ENCODE peak calls at places on chromosomes 5 and 9, in ten cellular contexts. U, S, B, G, V, T, P, X, E and Q are unnamed samples.

GRCh38 chr5:23450187-23450586 is 57.2 kb upstream of the PRDM9 start:
- DNase-seq in U (no peak), S (no peak), B (no peak), G (no peak), V (no peak), T (no peak), P (no peak), X (no peak), E (no peak), Q (no peak)

GRCh38 chr5:93055556-93055955 is 525.5 kb downstream of the NR2F1-AS1 start:
- DNase-seq in U (peak), S (no peak), B (no peak), G (no peak), V (no peak), T (no peak), P (no peak), X (no peak), E (no peak), Q (no peak)

GRCh38 chr5:53037141-53037859 is 48.1 kb downstream of the ITGA2 start:
- DNase-seq in U (peak), S (peak), B (no peak), G (peak), V (peak), T (no peak), P (no peak), X (no peak), E (no peak), Q (no peak)

GRCh38 chr9:89638897-89639296 is 34.1 kb downstream of the GADD45G start:
- DNase-seq in U (no peak), S (no peak), B (no peak), G (no peak), V (no peak), T (no peak), P (no peak), X (no peak), E (no peak), Q (no peak)

GRCh38 chr5:116600876-116601275 is 26.3 kb upstream of the SEMA6A start:
- DNase-seq in U (peak), S (peak), B (no peak), G (peak), V (peak), T (no peak), P (no peak), X (no peak), E (no peak), Q (no peak)

GRCh38 chr5:30747412-30747811 is 446.1 kb upstream of the CDH6 start:
- DNase-seq in U (no peak), S (no peak), B (no peak), G (no peak), V (no peak), T (no peak), P (no peak), X (no peak), E (no peak), Q (no peak)

GRCh38 chr9:4297795-4298254 is 2.0 kb downstream of the GLIS3 start:
- DNase-seq in U (peak), S (peak), B (peak), G (peak), V (peak), T (peak), P (peak), X (peak), E (peak), Q (peak)

GRCh38 chr5:60916646-60917045 is 28.2 kb downstream of the ERCC8 start:
- DNase-seq in U (peak), S (no peak), B (no peak), G (peak), V (peak), T (no peak), P (no peak), X (no peak), E (no peak), Q (no peak)

GRCh38 chr5:171750316-171750788 is 35.3 kb upstream of the SMIM23 start:
- DNase-seq in U (peak), S (peak), B (no peak), G (no peak), V (peak), T (peak), P (no peak), X (no peak), E (no peak), Q (peak)

GRCh38 chr5:151670953-151671636 is 15.6 kb downstream of the SPARC start:
- DNase-seq in U (peak), S (no peak), B (no peak), G (peak), V (no peak), T (no peak), P (no peak), X (no peak), E (no peak), Q (no peak)

GRCh38 chr9:29697011-29697410 is 2123.7 kb upstream of the C9orf72 start:
- DNase-seq in U (peak), S (no peak), B (no peak), G (no peak), V (no peak), T (no peak), P (no peak), X (no peak), E (no peak), Q (no peak)

GRCh38 chr5:53419247-53419646 is 61.2 kb upstream of the FST start:
- DNase-seq in U (peak), S (peak), B (no peak), G (peak), V (peak), T (no peak), P (no peak), X (no peak), E (no peak), Q (no peak)

GRCh38 chr9:91580136-91580535 is 156.5 kb upstream of the NFIL3 start:
- DNase-seq in U (peak), S (no peak), B (no peak), G (no peak), V (peak), T (peak), P (no peak), X (no peak), E (no peak), Q (no peak)

GRCh38 chr9:131721096-131721495 is 18.8 kb downstream of the RAPGEF1 start:
- DNase-seq in U (no peak), S (no peak), B (no peak), G (no peak), V (no peak), T (peak), P (no peak), X (no peak), E (no peak), Q (no peak)

GRCh38 chr5:131259326-131259725 is 4.5 kb upstream of the CDC42SE2 start:
- DNase-seq in U (no peak), S (no peak), B (no peak), G (no peak), V (no peak), T (no peak), P (no peak), X (no peak), E (no peak), Q (no peak)

GRCh38 chr5:140112685-140113179 is 1.2 kb upstream of the PURA start:
- DNase-seq in U (no peak), S (no peak), B (no peak), G (peak), V (peak), T (no peak), P (no peak), X (no peak), E (peak), Q (no peak)

GRCh38 chr9:109797509-109797908 is 17.5 kb downstream of the PALM2AKAP2 start:
- DNase-seq in U (no peak), S (no peak), B (no peak), G (no peak), V (no peak), T (no peak), P (no peak), X (no peak), E (no peak), Q (no peak)

GRCh38 chr5:109105631-109106267 is 304.0 kb downstream of the PJA2 start:
- DNase-seq in U (peak), S (peak), B (no peak), G (peak), V (peak), T (no peak), P (no peak), X (no peak), E (no peak), Q (no peak)

GRCh38 chr5:124061663-124062062 is 549.7 kb downstream of the CSNK1G3 start:
- DNase-seq in U (peak), S (peak), B (no peak), G (peak), V (peak), T (no peak), P (no peak), X (no peak), E (no peak), Q (no peak)

GRCh38 chr9:135069556-135070197 is 17.8 kb upstream of the OLFM1 start:
- DNase-seq in U (no peak), S (no peak), B (peak), G (no peak), V (no peak), T (no peak), P (no peak), X (no peak), E (peak), Q (no peak)

GRCh38 chr5:36150676-36151433 is 832 bp downstream of the LMBRD2 start:
- DNase-seq in U (peak), S (peak), B (peak), G (peak), V (peak), T (peak), P (peak), X (peak), E (peak), Q (no peak)

GRCh38 chr5:102850503-102850902 is 95.4 kb downstream of the PAM start:
- DNase-seq in U (no peak), S (no peak), B (no peak), G (no peak), V (no peak), T (no peak), P (no peak), X (no peak), E (no peak), Q (no peak)

GRCh38 chr5:167840736-167841135 is 450.7 kb upstream of the WWC1 start:
- DNase-seq in U (no peak), S (no peak), B (no peak), G (no peak), V (no peak), T (no peak), P (no peak), X (no peak), E (no peak), Q (no peak)

GRCh38 chr9:35110327-35110758 is 5.3 kb downstream of the ATOSB start:
- DNase-seq in U (peak), S (peak), B (peak), G (peak), V (peak), T (no peak), P (no peak), X (no peak), E (no peak), Q (no peak)

GRCh38 chr9:80701061-80701460 is 988.3 kb downstream of the TLE1 start:
- DNase-seq in U (peak), S (no peak), B (no peak), G (peak), V (no peak), T (no peak), P (no peak), X (no peak), E (no peak), Q (no peak)

GRCh38 chr9:19665146-19665863 is 123.5 kb downstream of the SLC24A2 start:
- DNase-seq in U (no peak), S (no peak), B (no peak), G (no peak), V (no peak), T (no peak), P (peak), X (no peak), E (no peak), Q (no peak)